ENCODE peak calls at places on chromosomes 2 and 18, in six cellular contexts. U is WTC11, E is AG04449, G is astrocyte of the spinal cord, B is GM23338, R is omental fat pad. T is an unnamed sample.
A peak's percentile ranks its signal among the peaks of the same experiment; 100 is the strongest.

GRCh38 chr2:206531996-206532543 is 88.7 kb downstream of the ADAM23 start:
- DNase-seq in G (peak; percentile 8), B (no peak), U (no peak), R (no peak), E (no peak), T (no peak)

GRCh38 chr18:51149605-51150429 is 47.7 kb downstream of the MEX3C start:
- DNase-seq in U (no peak), G (peak; percentile 63), E (peak; percentile 7), R (no peak), B (no peak), T (peak; percentile 6)

GRCh38 chr2:231199219-231199618 is 788 bp downstream of the ARMC9 start:
- DNase-seq in B (no peak), E (no peak), U (no peak), G (peak; percentile 49), R (no peak), T (no peak)

GRCh38 chr2:43745457-43745856 is 28.4 kb upstream of the DYNC2LI1 start:
- DNase-seq in E (peak; percentile 40), R (no peak), B (no peak), G (peak; percentile 67), U (no peak), T (no peak)

GRCh38 chr2:234240917-234241316 is 190.4 kb downstream of the SPP2 start:
- DNase-seq in R (no peak), E (no peak), U (no peak), B (no peak), G (peak; percentile 94), T (peak; percentile 57)

GRCh38 chr2:31258351-31258750 is 24.4 kb downstream of the EHD3 start:
- DNase-seq in E (no peak), R (no peak), B (no peak), U (no peak), G (no peak), T (no peak)

GRCh38 chr2:222669353-222669752 is 2.1 kb upstream of the MOGAT1 start:
- DNase-seq in E (no peak), G (no peak), B (no peak), R (no peak), U (no peak), T (no peak)

GRCh38 chr2:157413342-157414035 is 30.4 kb downstream of the CYTIP start:
- DNase-seq in B (no peak), R (no peak), G (no peak), U (no peak), E (no peak), T (no peak)

GRCh38 chr2:167844714-167845530 is 402.5 kb downstream of the STK39 start:
- DNase-seq in R (no peak), E (no peak), U (peak; percentile 84), B (peak; percentile 63), G (no peak), T (no peak)

GRCh38 chr2:60515751-60516226 is 37.7 kb downstream of the BCL11A start:
- DNase-seq in U (no peak), G (peak; percentile 92), E (peak; percentile 94), R (no peak), B (no peak), T (peak; percentile 66)

GRCh38 chr2:163252199-163252598 is 413.6 kb upstream of the KCNH7 start:
- DNase-seq in R (no peak), U (no peak), B (no peak), E (no peak), G (no peak), T (no peak)

GRCh38 chr2:203718087-203718486 is 11.6 kb downstream of the CD28 start:
- DNase-seq in E (no peak), G (peak; percentile 35), B (no peak), U (no peak), R (no peak), T (peak; percentile 16)

GRCh38 chr2:64213607-64214275 is 69.5 kb upstream of the PELI1 start:
- DNase-seq in E (no peak), U (no peak), R (no peak), B (no peak), G (no peak), T (no peak)
- TF ChIP-seq CTCF in E (no peak), U (no peak), R (no peak), B (no peak), G (no peak), T (no peak)

DNA sequence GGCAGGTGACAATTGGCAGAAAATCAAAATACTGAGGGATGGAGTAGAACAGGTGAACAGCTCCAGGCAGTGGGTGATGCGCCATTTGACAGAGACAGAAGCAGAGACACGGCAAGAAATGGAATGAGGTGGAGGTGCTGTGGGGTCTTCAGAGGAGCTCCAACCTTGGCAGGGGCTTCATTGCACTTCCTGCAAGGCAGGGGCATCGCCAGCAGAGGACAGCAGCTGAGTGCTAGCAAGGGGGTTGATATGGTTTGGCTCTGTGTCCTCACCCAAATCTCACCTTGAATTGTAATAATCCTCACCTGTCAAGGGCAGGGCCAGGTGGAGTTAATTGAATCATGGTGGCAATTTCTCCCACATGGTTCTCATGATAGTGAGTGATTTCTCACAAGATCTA is 42.8 kb downstream of the CCDC68 start:
- DNase-seq in B (no peak), R (no peak), G (no peak), U (peak; percentile 28), E (no peak), T (no peak)
- TF ChIP-seq CTCF in B (peak; percentile 65), R (no peak), G (no peak), U (no peak), E (no peak), T (no peak)

GRCh38 chr2:120885311-120885710 is 149.6 kb downstream of the GLI2 start:
- DNase-seq in G (no peak), B (no peak), E (no peak), R (no peak), U (no peak), T (no peak)
- TF ChIP-seq CTCF in G (peak; percentile 15), B (no peak), E (no peak), R (no peak), U (no peak), T (no peak)

DNA sequence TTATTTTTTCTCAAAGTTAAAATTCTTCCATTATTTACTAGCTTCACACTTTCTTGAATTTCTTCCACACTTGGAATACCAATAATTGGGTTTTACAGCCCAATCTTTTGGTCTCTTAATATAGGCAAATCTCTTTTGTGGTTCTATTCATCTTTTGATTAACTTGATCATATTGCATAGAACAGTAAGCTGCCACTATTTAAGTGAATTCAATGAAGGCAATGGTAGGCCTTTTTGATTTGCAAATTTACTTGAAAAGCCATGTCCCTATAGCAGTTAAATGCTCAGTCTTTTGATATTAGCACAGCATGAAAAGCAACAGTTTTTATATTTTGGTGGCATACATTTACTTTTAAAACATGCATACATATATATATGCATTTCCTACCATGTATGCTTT is 20.2 kb upstream of the DYNC1I2 start:
- DNase-seq in E (no peak), B (no peak), U (no peak), G (no peak), R (no peak), T (no peak)
- TF ChIP-seq CTCF in E (no peak), B (no peak), U (no peak), G (no peak), R (no peak), T (no peak)

DNA sequence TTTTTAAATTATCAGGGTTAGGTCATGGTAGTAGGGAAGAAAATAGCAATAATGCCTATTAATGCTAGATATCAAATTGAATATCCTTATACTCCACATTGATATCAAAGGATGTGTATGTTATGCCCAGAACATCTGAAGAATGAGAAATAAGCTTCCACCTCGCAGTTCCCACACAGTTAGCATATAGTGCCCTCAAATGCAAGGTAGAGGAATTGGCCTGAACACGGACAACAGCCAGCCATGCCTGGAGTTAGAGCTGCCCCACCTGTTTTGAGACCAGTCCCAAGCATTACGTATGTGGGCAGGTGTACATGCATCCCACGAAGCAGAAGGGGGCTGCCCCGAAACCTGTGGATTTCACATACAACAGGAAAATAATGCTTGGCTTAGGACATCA is 79.6 kb downstream of the SUMO1 start:
- DNase-seq in E (no peak), R (no peak), G (peak; percentile 37), U (no peak), B (no peak), T (no peak)
- TF ChIP-seq CTCF in E (peak; percentile 66), R (no peak), G (peak; percentile 60), U (no peak), B (peak; percentile 71), T (peak; percentile 33)

T was measured in HFF-Myc.